ENCODE peak calls at places on chromosomes 1 and 21, in eight cellular contexts. L is lung; K is CD4-positive, alpha-beta memory T cell; B is dorsolateral prefrontal cortex; D is transverse colon; A is naive thymus-derived CD4-positive, alpha-beta T cell; H is skeletal muscle cell; T is mesendoderm. J is an unnamed sample.

GRCh38 chr1:179144621-179145020 is 62.8 kb downstream of the TOR3A start:
- DNase-seq in H (no peak), A (no peak), L (no peak), D (no peak), K (no peak), T (no peak), B (no peak), J (no peak)

GRCh38 chr1:100909018-100909417 is 13.1 kb downstream of the SLC30A7 start:
- DNase-seq in H (no peak), L (no peak), T (no peak), K (no peak), D (no peak), A (no peak), B (no peak), J (no peak)

GRCh38 chr1:150560011-150560438 is 10.8 kb downstream of the ADAMTSL4 start:
- DNase-seq in H (no peak), B (peak; percentile 34), K (peak; percentile 70), D (peak; percentile 85), A (peak; percentile 76), T (peak; percentile 82), L (peak; percentile 83), J (no peak)

GRCh38 chr1:12464627-12465056 is 153.4 kb downstream of the DHRS3 start:
- DNase-seq in K (no peak), B (no peak), D (no peak), A (no peak), T (no peak), H (peak; percentile 89), L (peak; percentile 66), J (no peak)

GRCh38 chr1:40785446-40785845 is 1.9 kb downstream of the KCNQ4 start:
- DNase-seq in T (no peak), H (no peak), L (no peak), B (no peak), K (no peak), A (no peak), D (no peak), J (no peak)

GRCh38 chr1:55472784-55473183 is 257.6 kb upstream of the USP24 start:
- DNase-seq in A (no peak), L (no peak), T (peak; percentile 42), B (no peak), K (no peak), D (no peak), H (no peak), J (no peak)

GRCh38 chr1:76933847-76934657 is 66.8 kb downstream of the ST6GALNAC5 start:
- DNase-seq in D (no peak), B (no peak), A (no peak), H (no peak), T (peak; percentile 77), K (no peak), L (no peak), J (peak; percentile 28)

GRCh38 chr21:43741425-43742096 is 22.6 kb downstream of the PDXK start:
- DNase-seq in B (no peak), D (no peak), K (no peak), L (no peak), H (no peak), T (peak; percentile 63), A (no peak), J (no peak)

GRCh38 chr1:20421441-20421840 is 64.6 kb downstream of the CAMK2N1 start:
- DNase-seq in A (no peak), D (no peak), T (no peak), L (no peak), B (no peak), K (no peak), H (no peak), J (no peak)
- H3K4me3 ChIP-seq in A (no peak overlapping the region), D (no peak overlapping the region), T (no peak overlapping the region), L (no peak overlapping the region), B (no peak overlapping the region), K (no peak overlapping the region), H (no peak overlapping the region), J (no peak overlapping the region)

GRCh38 chr1:167722152-167722869 is 529 bp downstream of the MPZL1 start:
- DNase-seq in A (peak; percentile 53), T (peak; percentile 63), B (peak; percentile 32), K (no peak), H (no peak), D (peak; percentile 59), L (peak; percentile 35), J (no peak)

GRCh38 chr1:167723707-167724323 is 2.0 kb downstream of the MPZL1 start:
- DNase-seq in D (no peak), L (no peak), H (no peak), A (no peak), T (no peak), K (no peak), B (no peak), J (no peak)

GRCh38 chr1:167720965-167721616 is 691 bp upstream of the MPZL1 start:
- DNase-seq in T (peak; percentile 65), A (no peak), H (peak; percentile 31), L (no peak), B (peak; percentile 30), D (peak; percentile 58), K (no peak), J (no peak)

GRCh38 chr1:167721617-167722151 is at the start of gene MPZL1:
- DNase-seq in T (peak; percentile 93), L (peak; percentile 97), K (peak; percentile 85), A (peak; percentile 96), B (peak; percentile 97), D (peak; percentile 98), H (peak; percentile 79), J (peak; percentile 91)

GRCh38 chr1:167722870-167723251 is 1.1 kb downstream of the MPZL1 start:
- DNase-seq in B (no peak), A (no peak), L (no peak), H (no peak), D (no peak), T (no peak), K (no peak), J (no peak)
- H3K4me3 ChIP-seq in B (peak overlapping the region; percentile 95), A (peak overlapping the region; percentile 64), L (no peak overlapping the region), H (peak overlapping the region; percentile 76), D (peak overlapping the region; percentile 100), T (peak overlapping the region; percentile 90), K (peak overlapping the region; percentile 57), J (peak overlapping the region; percentile 78)

GRCh38 chr1:155086182-155086741 is 7.6 kb downstream of the EFNA3 start:
- DNase-seq in D (peak; percentile 80), T (peak; percentile 75), B (peak; percentile 64), K (peak; percentile 79), L (peak; percentile 70), H (no peak), A (peak; percentile 87), J (no peak)
- H3K4me3 ChIP-seq in D (peak overlapping the region; percentile 58), T (no peak overlapping the region), B (peak overlapping the region; percentile 78), K (no peak overlapping the region), L (no peak overlapping the region), H (no peak overlapping the region), A (no peak overlapping the region), J (peak overlapping the region; percentile 75)

DNA sequence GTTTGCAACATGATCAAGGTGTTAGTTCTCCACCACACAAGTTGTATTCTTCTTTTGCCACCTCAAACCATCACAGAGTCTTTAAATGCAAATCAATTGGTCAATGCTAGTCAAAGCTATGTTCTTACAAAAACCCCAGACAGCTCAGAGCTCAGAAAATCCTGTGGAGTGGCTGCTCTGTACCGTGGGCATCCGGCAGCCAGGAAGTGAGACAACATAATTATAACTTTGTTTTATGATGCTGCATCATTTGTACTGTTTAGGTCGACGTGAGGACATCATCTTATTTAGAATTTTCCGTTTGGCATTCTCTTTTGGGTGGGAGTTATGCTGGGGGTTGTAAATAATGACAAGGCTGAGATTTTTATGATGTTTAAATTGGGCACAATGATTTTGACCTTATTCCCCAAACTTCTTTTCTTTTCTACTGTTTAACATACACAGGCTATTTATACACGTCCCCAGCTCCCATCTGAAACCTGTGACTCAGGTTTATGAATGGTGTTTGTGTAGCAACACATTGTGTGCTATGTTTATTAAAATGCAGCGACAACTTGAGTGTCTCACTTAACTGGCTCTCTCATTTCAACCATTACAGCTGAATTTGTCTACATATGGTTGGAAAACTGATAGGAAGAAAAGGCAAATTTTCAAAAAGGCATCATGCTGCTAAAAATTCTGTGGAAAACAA is 124.0 kb downstream of the CNIH3 start:
- DNase-seq in T (no peak), B (no peak), L (no peak), H (no peak), A (no peak), K (no peak), D (no peak), J (no peak)
- H3K4me3 ChIP-seq in T (no peak overlapping the region), B (no peak overlapping the region), L (no peak overlapping the region), H (no peak overlapping the region), A (no peak overlapping the region), K (no peak overlapping the region), D (no peak overlapping the region), J (no peak overlapping the region)